ENCODE peak calls at places on chromosomes 3 and 15, in four cellular contexts. H is COR-L47, U is NCI-H69, R is BJ. L is an unnamed sample.
A peak's percentile ranks its signal among the peaks of the same experiment; 100 is the strongest.

GRCh38 chr3:46599590-46599989 is 12.7 kb upstream of the FAM240A start:
- DNase-seq in H (no peak), U (no peak), R (no peak), L (no peak)

GRCh38 chr15:30992465-30992864 is 1.0 kb upstream of the MTMR10 start:
- DNase-seq in H (no peak), U (peak; percentile 27), R (no peak), L (no peak)

GRCh38 chr3:53192608-53193007 is 31.6 kb downstream of the PRKCD start:
- DNase-seq in H (no peak), U (no peak), R (no peak), L (no peak)

GRCh38 chr15:80185152-80185551 is 32.4 kb downstream of the FAH start:
- DNase-seq in H (no peak), U (no peak), R (no peak), L (no peak)

GRCh38 chr3:167684389-167684993 is 30.7 kb upstream of the WDR49 start:
- DNase-seq in H (peak; percentile 74), U (peak; percentile 78), R (peak; percentile 3), L (peak; percentile 79)

GRCh38 chr15:33028495-33028894 is 166.0 kb downstream of the FMN1 start:
- DNase-seq in H (no peak), U (no peak), R (no peak), L (no peak)

GRCh38 chr3:11690863-11691833 is 47.4 kb upstream of the VGLL4 start:
- DNase-seq in H (no peak), U (peak; percentile 24), R (no peak), L (no peak)

GRCh38 chr3:95899911-95900310 is 914.5 kb upstream of the EPHA6 start:
- DNase-seq in H (no peak), U (no peak), R (no peak), L (no peak)